ENCODE peak calls at places on chromosomes 16 and 17, in eight cellular contexts. K, R, D, P, F, L, X and Y are unnamed samples.

GRCh38 chr17:77735341-77736206 is 222.9 kb upstream of the TNRC6C start:
- DNase-seq in K (no peak), R (no peak), D (peak; percentile 76), P (no peak), F (no peak), L (peak; percentile 8), X (peak; percentile 71), Y (no peak)

GRCh38 chr16:49473131-49473530 is 99.5 kb downstream of the C16orf78 start:
- DNase-seq in K (no peak), R (no peak), D (no peak), P (no peak), F (no peak), L (no peak), X (no peak), Y (no peak)

GRCh38 chr17:79949646-79950292 is 85.9 kb downstream of the TBC1D16 start:
- DNase-seq in K (no peak), R (no peak), D (no peak), P (no peak), F (peak; percentile 95), L (no peak), X (no peak), Y (no peak)

GRCh38 chr17:21019976-21020575 is 22.7 kb downstream of the USP22 start:
- DNase-seq in K (peak; percentile 49), R (no peak), D (no peak), P (no peak), F (peak; percentile 44), L (peak; percentile 53), X (no peak), Y (peak; percentile 59)

GRCh38 chr17:14351493-14351892 is 50.6 kb downstream of the HS3ST3B1 start:
- DNase-seq in K (no peak), R (peak; percentile 32), D (no peak), P (no peak), F (no peak), L (no peak), X (no peak), Y (no peak)

GRCh38 chr17:34306466-34306865 is 12.8 kb upstream of the CCL8 start:
- DNase-seq in K (peak; percentile 92), R (peak; percentile 73), D (peak; percentile 40), P (peak; percentile 74), F (peak; percentile 80), L (peak; percentile 91), X (no peak), Y (peak; percentile 94)

GRCh38 chr17:75876190-75876937 is 2.0 kb downstream of the TRIM47 start:
- DNase-seq in K (no peak), R (no peak), D (peak; percentile 74), P (no peak), F (peak; percentile 80), L (no peak), X (no peak), Y (no peak)

GRCh38 chr17:79779088-79779529 is 1.2 kb downstream of the CBX2 start:
- DNase-seq in K (no peak), R (no peak), D (no peak), P (no peak), F (no peak), L (no peak), X (no peak), Y (no peak)

GRCh38 chr17:17181666-17182600 is 24.2 kb downstream of the PLD6 start:
- DNase-seq in K (no peak), R (no peak), D (no peak), P (no peak), F (no peak), L (no peak), X (no peak), Y (no peak)

GRCh38 chr17:78974635-78975591 is 4.8 kb downstream of the LGALS3BP start:
- DNase-seq in K (peak; percentile 86), R (peak; percentile 75), D (peak; percentile 83), P (peak; percentile 43), F (peak; percentile 69), L (peak; percentile 80), X (peak; percentile 59), Y (peak; percentile 69)

GRCh38 chr17:50144845-50145531 is 5.5 kb downstream of the PPP1R9B start:
- DNase-seq in K (peak; percentile 53), R (no peak), D (no peak), P (no peak), F (no peak), L (no peak), X (peak; percentile 66), Y (no peak)

GRCh38 chr17:50689956-50690886 is 17.5 kb downstream of the ANKRD40 start:
- DNase-seq in K (no peak), R (peak; percentile 27), D (no peak), P (no peak), F (peak; percentile 49), L (no peak), X (no peak), Y (no peak)

GRCh38 chr17:68981288-68981687 is 26.1 kb upstream of the ABCA8 start:
- DNase-seq in K (peak; percentile 94), R (peak; percentile 74), D (peak; percentile 38), P (peak; percentile 75), F (no peak), L (peak; percentile 91), X (no peak), Y (peak; percentile 91)

GRCh38 chr17:68910256-68910705 is 44.9 kb downstream of the ABCA8 start:
- DNase-seq in K (peak; percentile 10), R (peak; percentile 25), D (no peak), P (no peak), F (peak; percentile 5), L (peak; percentile 40), X (no peak), Y (peak; percentile 20)

GRCh38 chr16:89822188-89823086 is 5.8 kb upstream of the SPIRE2 start:
- DNase-seq in K (no peak), R (no peak), D (no peak), P (no peak), F (no peak), L (no peak), X (no peak), Y (no peak)

GRCh38 chr16:84815446-84815845 is 4.3 kb upstream of the CRISPLD2 start:
- DNase-seq in K (no peak), R (no peak), D (no peak), P (no peak), F (no peak), L (no peak), X (peak; percentile 28), Y (no peak)

GRCh38 chr17:83125515-83126274 is 46.3 kb downstream of the METRNL start:
- DNase-seq in K (peak; percentile 29), R (no peak), D (no peak), P (no peak), F (no peak), L (no peak), X (no peak), Y (no peak)

GRCh38 chr17:45410144-45411091 is 22.3 kb downstream of the ARHGAP27 start:
- DNase-seq in K (no peak), R (no peak), D (no peak), P (no peak), F (no peak), L (no peak), X (no peak), Y (no peak)

GRCh38 chr16:82070656-82071369 is 35.8 kb downstream of the HSD17B2 start:
- DNase-seq in K (peak; percentile 19), R (peak; percentile 88), D (no peak), P (no peak), F (no peak), L (peak; percentile 13), X (no peak), Y (peak; percentile 29)
- TF ChIP-seq CTCF in K (no peak), R (no peak), D (no peak), P (no peak), F (no peak), L (no peak), X (no peak), Y (no peak)

DNA sequence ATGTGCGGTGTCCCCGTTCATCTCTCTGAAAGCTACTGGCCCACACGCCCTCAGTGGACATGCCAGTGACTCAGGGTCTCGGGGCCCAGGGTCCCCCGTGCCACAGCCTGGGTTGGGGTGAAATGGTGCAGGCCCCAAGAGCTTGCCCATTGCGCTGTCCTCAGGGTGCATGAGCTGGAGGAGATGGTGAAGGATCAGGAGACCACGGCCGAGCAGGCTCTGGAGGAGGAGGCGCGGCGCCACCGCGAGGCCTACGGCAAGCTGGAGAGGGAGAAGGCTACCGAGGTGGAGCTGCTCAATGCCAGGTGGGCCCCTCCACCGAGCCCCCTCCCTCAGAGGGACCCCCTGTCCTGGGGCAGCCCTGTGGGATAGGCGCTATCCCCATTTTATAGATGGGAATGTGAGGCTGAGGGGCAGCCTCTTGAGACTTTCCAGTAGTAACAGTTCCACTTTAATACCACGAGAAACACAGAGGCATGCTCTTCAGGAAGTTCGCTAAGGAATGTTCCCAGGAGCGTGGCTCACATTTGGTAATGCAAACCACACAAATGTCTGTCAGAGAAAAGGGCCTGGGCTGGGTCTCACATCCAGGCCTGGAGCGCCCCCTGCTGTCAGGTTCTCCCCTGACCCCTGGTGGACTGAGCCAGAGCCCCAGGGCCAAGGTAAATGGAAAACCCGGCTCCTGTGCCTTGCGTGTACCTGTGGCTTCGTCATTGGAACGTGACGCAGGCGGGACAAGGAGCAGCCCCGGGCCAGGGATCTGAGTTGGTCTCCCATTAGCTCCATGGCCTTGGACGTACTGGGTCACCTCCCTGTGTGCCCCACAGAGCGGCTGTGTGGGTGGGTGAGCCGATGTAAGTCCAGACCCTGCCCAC is 133.7 kb downstream of the RAB11FIP4 start:
- DNase-seq in K (peak; percentile 89), R (peak; percentile 89), D (peak; percentile 89), P (peak; percentile 91), F (peak; percentile 98), L (peak; percentile 95), X (peak; percentile 87), Y (peak; percentile 96)
- H3K4me3 ChIP-seq in K (no peak overlapping the region), R (no peak overlapping the region), D (no peak overlapping the region), P (no peak overlapping the region), F (no peak overlapping the region), L (no peak overlapping the region), X (no peak overlapping the region), Y (no peak overlapping the region)

DNA sequence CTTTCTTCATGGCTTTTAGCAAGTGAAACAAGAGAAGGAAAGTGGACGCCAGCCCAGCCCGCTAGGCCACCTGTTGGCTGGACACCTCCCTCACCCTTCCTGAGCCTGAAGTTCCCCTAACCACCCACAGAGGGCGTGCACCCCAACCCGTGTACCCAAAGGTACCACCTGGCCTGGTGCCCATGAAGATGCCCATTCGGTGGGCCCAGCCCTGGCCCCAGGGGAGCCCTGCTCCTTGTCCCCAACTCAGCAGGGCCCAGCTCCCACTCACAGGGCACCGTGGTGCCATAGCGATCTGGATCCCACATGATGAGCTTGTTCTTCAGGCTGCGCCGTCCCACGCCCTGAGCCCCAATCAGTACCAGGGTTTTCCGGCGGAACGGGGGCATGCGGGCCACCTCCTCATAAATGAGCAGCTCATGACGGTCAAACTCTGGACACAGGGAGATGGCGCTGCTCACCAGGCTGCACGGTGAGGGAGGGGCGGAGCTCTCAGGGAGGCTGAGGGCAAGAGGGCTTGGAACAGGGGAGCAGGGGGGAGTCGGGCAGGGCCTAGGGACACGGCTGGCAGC is 26.8 kb downstream of the MPP2 start:
- DNase-seq in K (no peak), R (no peak), D (no peak), P (no peak), F (peak; percentile 73), L (peak; percentile 14), X (no peak), Y (peak; percentile 13)
- TF ChIP-seq CTCF in K (peak; percentile 58), R (peak; percentile 46), D (no peak), P (peak; percentile 73), F (peak; percentile 80), L (peak; percentile 64), X (peak; percentile 53), Y (peak; percentile 75)

DNA sequence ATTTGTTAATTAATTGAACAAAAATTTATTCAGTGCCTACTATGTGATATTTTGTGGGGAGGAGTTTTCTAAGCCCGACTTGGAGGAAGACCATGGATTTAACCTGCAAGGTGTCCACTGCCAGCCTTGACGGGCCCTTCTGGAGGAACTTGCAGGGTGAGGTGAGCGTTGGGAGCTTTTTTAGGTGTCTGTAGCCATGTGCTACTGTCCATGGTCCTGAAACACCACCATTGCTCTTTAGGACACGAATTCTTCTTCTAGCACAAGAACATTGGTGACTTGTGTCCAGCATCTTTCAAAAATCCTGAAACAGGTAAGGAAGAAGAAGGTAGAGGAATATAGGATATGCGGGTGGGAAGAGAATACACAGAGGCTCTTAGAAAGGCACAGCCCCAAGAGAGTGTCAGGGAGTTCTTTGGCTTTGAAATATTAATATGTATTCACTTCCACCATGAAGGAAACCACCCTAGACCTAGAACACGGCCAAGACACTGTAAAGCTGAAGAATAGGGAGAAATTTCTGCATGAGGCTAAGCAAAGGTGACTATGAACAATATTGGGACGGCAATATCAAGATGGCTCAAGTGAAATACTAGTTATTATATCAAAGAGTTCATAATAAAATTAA is 27.9 kb upstream of the OR4D1 start:
- DNase-seq in K (peak; percentile 61), R (peak; percentile 54), D (no peak), P (peak; percentile 71), F (peak; percentile 89), L (peak; percentile 79), X (no peak), Y (peak; percentile 68)
- H3K4me3 ChIP-seq in K (no peak overlapping the region), R (no peak overlapping the region), D (no peak overlapping the region), P (no peak overlapping the region), F (no peak overlapping the region), L (no peak overlapping the region), X (no peak overlapping the region), Y (no peak overlapping the region)